ENCODE peak calls at places on chromosomes 6 and 20, in four cellular contexts. Y is mammary epithelial cell, M is foreskin fibroblast, A is GM10248. L is an unnamed sample.

GRCh38 chr6:73695619-73696421 is at the start of gene CD109:
- DNase-seq in M (peak; percentile 82), A (peak; percentile 52), Y (peak; percentile 94), L (peak; percentile 64)

GRCh38 chr20:5357942-5358341 is 41.2 kb upstream of the PROKR2 start:
- DNase-seq in Y (no peak), A (no peak), M (no peak), L (no peak)

GRCh38 chr20:63538204-63539091 is 1.3 kb upstream of the PTK6 start:
- DNase-seq in A (peak; percentile 55), M (no peak), Y (no peak), L (no peak)

GRCh38 chr20:24842591-24843442 is 106.3 kb upstream of the CST7 start:
- DNase-seq in M (no peak), A (peak; percentile 61), Y (no peak), L (no peak)

GRCh38 chr6:42281570-42281969 is 63.9 kb upstream of the MRPS10 start:
- DNase-seq in M (no peak), A (no peak), Y (no peak), L (no peak)

GRCh38 chr6:150417899-150418824 is 49.4 kb downstream of the IYD start:
- DNase-seq in A (peak; percentile 72), Y (peak; percentile 79), M (peak; percentile 51), L (peak; percentile 64)

GRCh38 chr6:32462609-32463008 is 22.9 kb downstream of the HLA-DRA start:
- DNase-seq in M (no peak), Y (peak; percentile 5), A (no peak), L (no peak)

GRCh38 chr6:80094017-80094416 is 12.5 kb upstream of the BCKDHB start:
- DNase-seq in A (peak; percentile 26), M (peak; percentile 3), Y (no peak), L (peak; percentile 35)

GRCh38 chr6:79467716-79468115 is 69.5 kb downstream of the LCA5 start:
- DNase-seq in A (no peak), M (peak; percentile 23), Y (peak; percentile 20), L (peak; percentile 18)

GRCh38 chr6:29531668-29532067 is 27.9 kb downstream of the UBD start:
- DNase-seq in Y (peak; percentile 42), A (peak; percentile 56), M (no peak), L (no peak)

GRCh38 chr6:30211899-30212298 is 1.3 kb downstream of the TRIM26 start:
- DNase-seq in M (no peak), Y (no peak), A (no peak), L (no peak)

GRCh38 chr6:106084973-106085686 is 1.0 kb upstream of the PRDM1 start:
- DNase-seq in M (peak; percentile 71), A (no peak), Y (peak; percentile 51), L (peak; percentile 36)

GRCh38 chr20:51514252-51514651 is 28.3 kb downstream of the NFATC2 start:
- DNase-seq in M (no peak), Y (no peak), A (no peak), L (no peak)

GRCh38 chr20:32796383-32797159 is 23.2 kb upstream of the MAPRE1 start:
- DNase-seq in M (no peak), Y (no peak), A (no peak), L (no peak)

GRCh38 chr6:593907-594212 is 63.0 kb downstream of the HUS1B start:
- DNase-seq in M (no peak), A (no peak), Y (no peak), L (no peak)

GRCh38 chr6:154479388-154480143 is 30.9 kb downstream of the CNKSR3 start:
- DNase-seq in Y (no peak), A (no peak), M (peak; percentile 45), L (peak; percentile 42)

GRCh38 chr6:6678185-6678671 is 89.7 kb downstream of the LY86 start:
- DNase-seq in Y (peak; percentile 63), M (no peak), A (no peak), L (peak; percentile 40)

GRCh38 chr6:129750390-129750789 is 40.4 kb upstream of the ARHGAP18 start:
- DNase-seq in A (no peak), Y (no peak), M (no peak), L (no peak)